ENCODE peak calls at places on chromosome 12, in eight cellular contexts. T is WERI-Rb-1, X is epithelial cell of esophagus, M is type B pancreatic cell, J is tibial artery, U is fibroblast of mammary gland, O is AG04450, Q is fibroblast of pulmonary artery. D is an unnamed sample.

GRCh38 chr12:96303656-96304055 is 96.6 kb downstream of the CDK17 start:
- DNase-seq in T (no peak), X (no peak), M (no peak), J (no peak), U (no peak), O (no peak), Q (peak; percentile 22), D (no peak)

GRCh38 chr12:57834086-57834876 is 12.2 kb downstream of the CTDSP2 start:
- DNase-seq in T (no peak), X (no peak), M (no peak), J (no peak), U (no peak), O (no peak), Q (no peak), D (no peak)

GRCh38 chr12:46209914-46210834 is 58.7 kb downstream of the SLC38A1 start:
- DNase-seq in T (no peak), X (peak; percentile 97), M (no peak), J (no peak), U (peak; percentile 49), O (no peak), Q (peak; percentile 82), D (no peak)

GRCh38 chr12:132550014-132550802 is 60.2 kb downstream of the LRCOL1 start:
- DNase-seq in T (no peak), X (no peak), M (no peak), J (no peak), U (no peak), O (no peak), Q (no peak), D (no peak)

GRCh38 chr12:62910549-62911169 is 24.3 kb downstream of the PPM1H start:
- DNase-seq in T (peak; percentile 61), X (no peak), M (no peak), J (no peak), U (no peak), O (no peak), Q (no peak), D (no peak)

GRCh38 chr12:100718212-100718611 is 76.4 kb upstream of the ANO4 start:
- DNase-seq in T (no peak), X (no peak), M (no peak), J (no peak), U (peak; percentile 24), O (no peak), Q (peak; percentile 36), D (peak; percentile 31)

GRCh38 chr12:40921563-40922163 is 229.4 kb downstream of the CNTN1 start:
- DNase-seq in T (no peak), X (peak; percentile 39), M (no peak), J (no peak), U (peak; percentile 33), O (no peak), Q (peak; percentile 36), D (no peak)

GRCh38 chr12:130704606-130705005 is 11.5 kb downstream of the RIMBP2 start:
- DNase-seq in T (peak; percentile 3), X (no peak), M (no peak), J (peak; percentile 40), U (no peak), O (no peak), Q (no peak), D (no peak)

GRCh38 chr12:112950701-112951100 is 12.4 kb downstream of the OAS3 start:
- DNase-seq in T (no peak), X (no peak), M (no peak), J (no peak), U (no peak), O (no peak), Q (no peak), D (no peak)

GRCh38 chr12:101004891-101005290 is 205.1 kb downstream of the SLC5A8 start:
- DNase-seq in T (no peak), X (no peak), M (no peak), J (no peak), U (peak; percentile 33), O (no peak), Q (no peak), D (no peak)

DNA sequence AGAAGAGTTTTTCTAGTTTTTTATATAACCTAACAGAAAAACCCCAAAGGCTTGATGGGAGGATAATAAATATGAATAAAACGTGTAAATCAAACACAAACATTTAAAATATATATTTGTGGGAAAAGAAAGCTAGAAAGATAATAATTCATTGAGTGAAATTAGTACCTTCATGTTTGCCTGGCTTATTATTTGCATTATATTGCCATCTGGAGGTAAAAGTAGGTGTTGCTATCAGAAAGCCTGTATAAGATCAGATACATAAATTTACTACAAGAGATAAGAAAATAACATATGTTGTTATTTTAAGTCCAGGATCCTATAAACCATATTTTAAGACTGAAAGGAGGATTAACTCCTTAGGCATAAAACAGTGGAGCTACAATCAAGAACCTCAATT is 77.7 kb downstream of the NTS start:
- DNase-seq in T (no peak), X (peak; percentile 36), M (no peak), J (no peak), U (peak; percentile 15), O (no peak), Q (peak; percentile 45), D (no peak)
- TF ChIP-seq CTCF in T (no peak), X (peak; percentile 44), M (peak; percentile 68), J (peak; percentile 17), U (peak; percentile 49), O (peak; percentile 49), Q (peak; percentile 57), D (no peak)

GRCh38 chr12:45183263-45183662 is 32.6 kb upstream of the ANO6 start:
- DNase-seq in T (no peak), X (no peak), M (no peak), J (no peak), U (peak; percentile 36), O (no peak), Q (peak; percentile 38), D (no peak)
- TF ChIP-seq CTCF in T (no peak), X (peak; percentile 25), M (peak; percentile 54), J (peak; percentile 49), U (peak; percentile 57), O (peak; percentile 58), Q (peak; percentile 55), D (peak; percentile 53)

DNA sequence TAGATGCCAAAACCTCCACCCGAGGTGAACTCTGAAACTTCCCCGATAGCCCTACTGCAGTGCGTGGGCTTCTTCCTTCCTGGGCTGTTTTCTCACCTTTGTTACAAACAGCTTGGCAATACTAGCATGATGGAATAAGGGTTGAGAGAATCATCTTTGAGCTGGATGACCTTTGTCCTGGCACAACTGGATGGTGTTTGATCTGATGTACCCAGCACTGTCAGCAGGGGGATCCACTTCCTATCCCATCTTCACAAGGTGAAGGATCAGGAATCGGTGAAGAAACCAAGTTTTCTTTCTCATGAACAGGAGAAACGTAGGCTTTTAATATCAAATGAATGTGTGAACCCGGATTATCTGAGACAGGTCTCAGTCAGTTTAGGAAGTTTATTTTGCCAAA is 19.5 kb upstream of the LRRC10 start:
- DNase-seq in T (no peak), X (peak; percentile 23), M (no peak), J (no peak), U (peak; percentile 30), O (no peak), Q (no peak), D (no peak)
- TF ChIP-seq CTCF in T (peak; percentile 54), X (peak; percentile 35), M (peak; percentile 40), J (no peak), U (peak; percentile 49), O (peak; percentile 31), Q (peak; percentile 18), D (peak; percentile 37)

DNA sequence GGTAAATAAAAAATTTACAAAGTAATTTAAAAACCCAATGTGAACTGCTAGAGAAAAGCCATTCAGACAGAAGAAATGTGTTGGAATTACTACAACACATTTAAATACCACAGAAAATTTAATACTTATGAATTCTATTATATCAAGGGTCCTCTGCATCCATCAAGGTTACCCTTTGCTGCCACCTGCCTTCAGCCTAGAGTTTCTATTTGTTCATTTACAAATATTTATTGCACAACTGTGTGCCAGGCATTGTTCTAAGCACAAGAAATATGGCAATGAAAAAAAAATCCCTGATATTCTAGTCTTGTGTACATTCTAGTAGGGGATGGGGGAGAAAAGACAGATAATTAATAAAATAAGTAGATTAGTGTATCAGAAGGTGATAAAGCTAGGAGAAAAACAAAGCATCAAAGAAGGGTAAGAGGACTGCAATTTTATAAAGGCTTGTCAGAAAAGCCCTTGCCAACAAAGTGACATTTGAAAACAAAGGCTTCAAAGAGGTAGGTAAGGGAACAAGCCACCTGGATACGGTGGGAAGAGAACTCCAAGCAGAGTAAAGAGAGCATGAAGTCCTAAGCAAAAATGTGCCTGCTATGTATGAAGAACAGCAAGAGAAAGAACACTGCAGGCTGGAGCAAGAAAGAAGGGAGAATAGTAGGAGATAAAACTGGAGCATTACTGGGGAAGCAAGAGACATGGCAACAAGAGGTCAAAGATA is 59.1 kb upstream of the SLC6A13 start:
- DNase-seq in T (no peak), X (peak; percentile 44), M (no peak), J (no peak), U (peak; percentile 15), O (no peak), Q (peak; percentile 55), D (no peak)
- TF ChIP-seq CTCF in T (no peak), X (peak; percentile 59), M (no peak), J (no peak), U (peak; percentile 22), O (no peak), Q (peak; percentile 36), D (no peak)

D was measured in BJ.